ENCODE peak calls at places on chromosome 15, in five cellular contexts. One of them, this sample, is unnamed.

GRCh38 chr15:80766275-80766674 is 12.9 kb upstream of the CEMIP start:
- DNase-seq in stimulated activated CD8-positive, alpha-beta memory T cell treated with anti-CD3 and anti-CD28 coated beads, Interleukin-7, amount 100 ng/mL, for 24 hours: no peak
- DNase-seq in brain pericyte: no peak
- DNase-seq in AG04449: no peak
- DNase-seq in activated CD4-positive, alpha-beta T cell treated with anti-CD3 and anti-CD28 coated beads for 4 hours: no peak
- DNase-seq in this sample: no peak

GRCh38 chr15:40397688-40398412 is 7.7 kb upstream of the IVD start:
- DNase-seq in brain pericyte: no peak
- DNase-seq in activated CD4-positive, alpha-beta T cell treated with anti-CD3 and anti-CD28 coated beads for 4 hours: no peak
- DNase-seq in AG04449: no peak
- DNase-seq in stimulated activated CD8-positive, alpha-beta memory T cell treated with anti-CD3 and anti-CD28 coated beads, Interleukin-7, amount 100 ng/mL, for 24 hours: no peak
- DNase-seq in this sample: no peak

GRCh38 chr15:66630801-66631351 is 65.1 kb upstream of the LCTL start:
- DNase-seq in stimulated activated CD8-positive, alpha-beta memory T cell treated with anti-CD3 and anti-CD28 coated beads, Interleukin-7, amount 100 ng/mL, for 24 hours: no peak
- DNase-seq in activated CD4-positive, alpha-beta T cell treated with anti-CD3 and anti-CD28 coated beads for 4 hours: no peak
- DNase-seq in AG04449: no peak
- DNase-seq in brain pericyte: no peak
- DNase-seq in this sample: no peak

GRCh38 chr15:62464705-62465104 is 299.6 kb upstream of the C2CD4B start:
- DNase-seq in AG04449: peak; percentile 34
- DNase-seq in activated CD4-positive, alpha-beta T cell treated with anti-CD3 and anti-CD28 coated beads for 4 hours: no peak
- DNase-seq in brain pericyte: no peak
- DNase-seq in stimulated activated CD8-positive, alpha-beta memory T cell treated with anti-CD3 and anti-CD28 coated beads, Interleukin-7, amount 100 ng/mL, for 24 hours: no peak
- DNase-seq in this sample: no peak

GRCh38 chr15:79248183-79248582 is 34.3 kb upstream of the ANKRD34C start:
- DNase-seq in activated CD4-positive, alpha-beta T cell treated with anti-CD3 and anti-CD28 coated beads for 4 hours: no peak
- DNase-seq in AG04449: peak; percentile 5
- DNase-seq in brain pericyte: no peak
- DNase-seq in stimulated activated CD8-positive, alpha-beta memory T cell treated with anti-CD3 and anti-CD28 coated beads, Interleukin-7, amount 100 ng/mL, for 24 hours: no peak
- DNase-seq in this sample: peak; percentile 15

GRCh38 chr15:62644874-62645755 is 397.4 kb upstream of the TPM1 start:
- DNase-seq in brain pericyte: no peak
- DNase-seq in stimulated activated CD8-positive, alpha-beta memory T cell treated with anti-CD3 and anti-CD28 coated beads, Interleukin-7, amount 100 ng/mL, for 24 hours: no peak
- DNase-seq in AG04449: no peak
- DNase-seq in activated CD4-positive, alpha-beta T cell treated with anti-CD3 and anti-CD28 coated beads for 4 hours: no peak
- DNase-seq in this sample: no peak

GRCh38 chr15:44663410-44664272 is at the start of gene SPG11:
- DNase-seq in activated CD4-positive, alpha-beta T cell treated with anti-CD3 and anti-CD28 coated beads for 4 hours: peak; percentile 98
- DNase-seq in brain pericyte: peak; percentile 94
- DNase-seq in stimulated activated CD8-positive, alpha-beta memory T cell treated with anti-CD3 and anti-CD28 coated beads, Interleukin-7, amount 100 ng/mL, for 24 hours: peak; percentile 94
- DNase-seq in AG04449: peak; percentile 81
- DNase-seq in this sample: peak; percentile 73

GRCh38 chr15:41993447-41994170 is 21.3 kb upstream of the EHD4 start:
- DNase-seq in activated CD4-positive, alpha-beta T cell treated with anti-CD3 and anti-CD28 coated beads for 4 hours: no peak
- DNase-seq in AG04449: no peak
- DNase-seq in brain pericyte: no peak
- DNase-seq in stimulated activated CD8-positive, alpha-beta memory T cell treated with anti-CD3 and anti-CD28 coated beads, Interleukin-7, amount 100 ng/mL, for 24 hours: no peak
- DNase-seq in this sample: no peak

GRCh38 chr15:60414016-60414682 is 16.4 kb upstream of the ANXA2 start:
- DNase-seq in stimulated activated CD8-positive, alpha-beta memory T cell treated with anti-CD3 and anti-CD28 coated beads, Interleukin-7, amount 100 ng/mL, for 24 hours: no peak
- DNase-seq in activated CD4-positive, alpha-beta T cell treated with anti-CD3 and anti-CD28 coated beads for 4 hours: no peak
- DNase-seq in AG04449: no peak
- DNase-seq in brain pericyte: no peak
- DNase-seq in this sample: no peak

GRCh38 chr15:28975766-28976179 is 90.0 kb downstream of the APBA2 start:
- DNase-seq in stimulated activated CD8-positive, alpha-beta memory T cell treated with anti-CD3 and anti-CD28 coated beads, Interleukin-7, amount 100 ng/mL, for 24 hours: peak; percentile 43
- DNase-seq in brain pericyte: no peak
- DNase-seq in activated CD4-positive, alpha-beta T cell treated with anti-CD3 and anti-CD28 coated beads for 4 hours: peak; percentile 80
- DNase-seq in AG04449: no peak
- DNase-seq in this sample: no peak

GRCh38 chr15:76336254-76337046 is at the start of gene ISL2:
- DNase-seq in activated CD4-positive, alpha-beta T cell treated with anti-CD3 and anti-CD28 coated beads for 4 hours: peak; percentile 58
- DNase-seq in brain pericyte: no peak
- DNase-seq in AG04449: peak; percentile 81
- DNase-seq in stimulated activated CD8-positive, alpha-beta memory T cell treated with anti-CD3 and anti-CD28 coated beads, Interleukin-7, amount 100 ng/mL, for 24 hours: peak; percentile 54
- DNase-seq in this sample: peak; percentile 64

GRCh38 chr15:36658905-36659304 is 79.5 kb downstream of the CDIN1 start:
- DNase-seq in stimulated activated CD8-positive, alpha-beta memory T cell treated with anti-CD3 and anti-CD28 coated beads, Interleukin-7, amount 100 ng/mL, for 24 hours: no peak
- DNase-seq in AG04449: no peak
- DNase-seq in brain pericyte: no peak
- DNase-seq in activated CD4-positive, alpha-beta T cell treated with anti-CD3 and anti-CD28 coated beads for 4 hours: no peak
- DNase-seq in this sample: no peak

GRCh38 chr15:23853291-23853690 is 166.2 kb upstream of the NDN start:
- DNase-seq in AG04449: no peak
- DNase-seq in brain pericyte: no peak
- DNase-seq in stimulated activated CD8-positive, alpha-beta memory T cell treated with anti-CD3 and anti-CD28 coated beads, Interleukin-7, amount 100 ng/mL, for 24 hours: no peak
- DNase-seq in activated CD4-positive, alpha-beta T cell treated with anti-CD3 and anti-CD28 coated beads for 4 hours: no peak
- DNase-seq in this sample: no peak

GRCh38 chr15:99981839-99982658 is 248.8 kb upstream of the LYSMD4 start:
- DNase-seq in AG04449: no peak
- DNase-seq in activated CD4-positive, alpha-beta T cell treated with anti-CD3 and anti-CD28 coated beads for 4 hours: no peak
- DNase-seq in brain pericyte: no peak
- DNase-seq in stimulated activated CD8-positive, alpha-beta memory T cell treated with anti-CD3 and anti-CD28 coated beads, Interleukin-7, amount 100 ng/mL, for 24 hours: no peak
- DNase-seq in this sample: no peak

GRCh38 chr15:98713585-98714001 is 65.3 kb downstream of the IGF1R start:
- DNase-seq in brain pericyte: no peak
- DNase-seq in AG04449: no peak
- DNase-seq in stimulated activated CD8-positive, alpha-beta memory T cell treated with anti-CD3 and anti-CD28 coated beads, Interleukin-7, amount 100 ng/mL, for 24 hours: no peak
- DNase-seq in activated CD4-positive, alpha-beta T cell treated with anti-CD3 and anti-CD28 coated beads for 4 hours: no peak
- DNase-seq in this sample: no peak

GRCh38 chr15:80142646-80143045 is 10.2 kb upstream of the FAH start:
- DNase-seq in stimulated activated CD8-positive, alpha-beta memory T cell treated with anti-CD3 and anti-CD28 coated beads, Interleukin-7, amount 100 ng/mL, for 24 hours: no peak
- DNase-seq in brain pericyte: no peak
- DNase-seq in AG04449: no peak
- DNase-seq in activated CD4-positive, alpha-beta T cell treated with anti-CD3 and anti-CD28 coated beads for 4 hours: no peak
- DNase-seq in this sample: no peak

GRCh38 chr15:25830844-25831443 is 32.2 kb downstream of the ATP10A start:
- DNase-seq in AG04449: peak; percentile 99
- DNase-seq in brain pericyte: no peak
- DNase-seq in activated CD4-positive, alpha-beta T cell treated with anti-CD3 and anti-CD28 coated beads for 4 hours: no peak
- DNase-seq in stimulated activated CD8-positive, alpha-beta memory T cell treated with anti-CD3 and anti-CD28 coated beads, Interleukin-7, amount 100 ng/mL, for 24 hours: no peak
- DNase-seq in this sample: peak; percentile 100

GRCh38 chr15:39273805-39274411 is 307.0 kb upstream of the THBS1 start:
- DNase-seq in brain pericyte: no peak
- DNase-seq in stimulated activated CD8-positive, alpha-beta memory T cell treated with anti-CD3 and anti-CD28 coated beads, Interleukin-7, amount 100 ng/mL, for 24 hours: no peak
- DNase-seq in activated CD4-positive, alpha-beta T cell treated with anti-CD3 and anti-CD28 coated beads for 4 hours: no peak
- DNase-seq in AG04449: no peak
- DNase-seq in this sample: no peak

GRCh38 chr15:60358935-60359672 is 38.7 kb downstream of the ANXA2 start:
- DNase-seq in activated CD4-positive, alpha-beta T cell treated with anti-CD3 and anti-CD28 coated beads for 4 hours: no peak
- DNase-seq in stimulated activated CD8-positive, alpha-beta memory T cell treated with anti-CD3 and anti-CD28 coated beads, Interleukin-7, amount 100 ng/mL, for 24 hours: no peak
- DNase-seq in brain pericyte: no peak
- DNase-seq in AG04449: no peak
- DNase-seq in this sample: no peak

GRCh38 chr15:48963524-48964113 is at the start of gene SHC4:
- DNase-seq in activated CD4-positive, alpha-beta T cell treated with anti-CD3 and anti-CD28 coated beads for 4 hours: peak; percentile 14
- DNase-seq in AG04449: no peak
- DNase-seq in stimulated activated CD8-positive, alpha-beta memory T cell treated with anti-CD3 and anti-CD28 coated beads, Interleukin-7, amount 100 ng/mL, for 24 hours: no peak
- DNase-seq in brain pericyte: peak; percentile 65
- DNase-seq in this sample: no peak

GRCh38 chr15:69780374-69780773 is 317.3 kb downstream of the TLE3 start:
- DNase-seq in AG04449: no peak
- DNase-seq in brain pericyte: no peak
- DNase-seq in stimulated activated CD8-positive, alpha-beta memory T cell treated with anti-CD3 and anti-CD28 coated beads, Interleukin-7, amount 100 ng/mL, for 24 hours: no peak
- DNase-seq in activated CD4-positive, alpha-beta T cell treated with anti-CD3 and anti-CD28 coated beads for 4 hours: no peak
- DNase-seq in this sample: no peak

GRCh38 chr15:59283717-59284336 is 77.2 kb downstream of the LDHAL6B start:
- DNase-seq in stimulated activated CD8-positive, alpha-beta memory T cell treated with anti-CD3 and anti-CD28 coated beads, Interleukin-7, amount 100 ng/mL, for 24 hours: no peak
- DNase-seq in brain pericyte: no peak
- DNase-seq in AG04449: no peak
- DNase-seq in activated CD4-positive, alpha-beta T cell treated with anti-CD3 and anti-CD28 coated beads for 4 hours: no peak
- DNase-seq in this sample: no peak

GRCh38 chr15:89998141-89998661 is 2.9 kb upstream of the ZNF710 start:
- DNase-seq in AG04449: no peak
- DNase-seq in stimulated activated CD8-positive, alpha-beta memory T cell treated with anti-CD3 and anti-CD28 coated beads, Interleukin-7, amount 100 ng/mL, for 24 hours: no peak
- DNase-seq in activated CD4-positive, alpha-beta T cell treated with anti-CD3 and anti-CD28 coated beads for 4 hours: no peak
- DNase-seq in brain pericyte: no peak
- DNase-seq in this sample: no peak

GRCh38 chr15:101307897-101308603 is 13.0 kb upstream of the SNRPA1 start:
- DNase-seq in AG04449: no peak
- DNase-seq in brain pericyte: no peak
- DNase-seq in stimulated activated CD8-positive, alpha-beta memory T cell treated with anti-CD3 and anti-CD28 coated beads, Interleukin-7, amount 100 ng/mL, for 24 hours: no peak
- DNase-seq in activated CD4-positive, alpha-beta T cell treated with anti-CD3 and anti-CD28 coated beads for 4 hours: no peak
- DNase-seq in this sample: no peak

GRCh38 chr15:88902846-88903245 is 7.5 kb upstream of the HAPLN3 start:
- DNase-seq in stimulated activated CD8-positive, alpha-beta memory T cell treated with anti-CD3 and anti-CD28 coated beads, Interleukin-7, amount 100 ng/mL, for 24 hours: no peak
- DNase-seq in activated CD4-positive, alpha-beta T cell treated with anti-CD3 and anti-CD28 coated beads for 4 hours: no peak
- DNase-seq in brain pericyte: no peak
- DNase-seq in AG04449: no peak
- DNase-seq in this sample: no peak

GRCh38 chr15:92653836-92654524 is 1.6 kb downstream of the FAM174B start:
- DNase-seq in AG04449: no peak
- DNase-seq in stimulated activated CD8-positive, alpha-beta memory T cell treated with anti-CD3 and anti-CD28 coated beads, Interleukin-7, amount 100 ng/mL, for 24 hours: no peak
- DNase-seq in brain pericyte: peak; percentile 8
- DNase-seq in activated CD4-positive, alpha-beta T cell treated with anti-CD3 and anti-CD28 coated beads for 4 hours: no peak
- DNase-seq in this sample: no peak

GRCh38 chr15:57667171-57667924 is 39.2 kb upstream of the POLR2M start:
- DNase-seq in activated CD4-positive, alpha-beta T cell treated with anti-CD3 and anti-CD28 coated beads for 4 hours: no peak
- DNase-seq in stimulated activated CD8-positive, alpha-beta memory T cell treated with anti-CD3 and anti-CD28 coated beads, Interleukin-7, amount 100 ng/mL, for 24 hours: no peak
- DNase-seq in AG04449: peak; percentile 21
- DNase-seq in brain pericyte: no peak
- DNase-seq in this sample: peak; percentile 43

GRCh38 chr15:69782809-69783208 is 314.9 kb downstream of the TLE3 start:
- DNase-seq in brain pericyte: no peak
- DNase-seq in activated CD4-positive, alpha-beta T cell treated with anti-CD3 and anti-CD28 coated beads for 4 hours: peak; percentile 29
- DNase-seq in AG04449: no peak
- DNase-seq in stimulated activated CD8-positive, alpha-beta memory T cell treated with anti-CD3 and anti-CD28 coated beads, Interleukin-7, amount 100 ng/mL, for 24 hours: no peak
- DNase-seq in this sample: no peak

GRCh38 chr15:52567886-52568568 is 803 bp downstream of the ARPP19 start:
- DNase-seq in brain pericyte: peak; percentile 7
- DNase-seq in AG04449: no peak
- DNase-seq in stimulated activated CD8-positive, alpha-beta memory T cell treated with anti-CD3 and anti-CD28 coated beads, Interleukin-7, amount 100 ng/mL, for 24 hours: peak; percentile 13
- DNase-seq in activated CD4-positive, alpha-beta T cell treated with anti-CD3 and anti-CD28 coated beads for 4 hours: peak; percentile 50
- DNase-seq in this sample: no peak

GRCh38 chr15:61702224-61703120 is 357.8 kb downstream of the VPS13C start:
- DNase-seq in brain pericyte: no peak
- DNase-seq in activated CD4-positive, alpha-beta T cell treated with anti-CD3 and anti-CD28 coated beads for 4 hours: no peak
- DNase-seq in AG04449: no peak
- DNase-seq in stimulated activated CD8-positive, alpha-beta memory T cell treated with anti-CD3 and anti-CD28 coated beads, Interleukin-7, amount 100 ng/mL, for 24 hours: no peak
- DNase-seq in this sample: no peak

GRCh38 chr15:62847900-62848489 is 194.6 kb upstream of the TPM1 start:
- DNase-seq in brain pericyte: no peak
- DNase-seq in AG04449: no peak
- DNase-seq in activated CD4-positive, alpha-beta T cell treated with anti-CD3 and anti-CD28 coated beads for 4 hours: no peak
- DNase-seq in stimulated activated CD8-positive, alpha-beta memory T cell treated with anti-CD3 and anti-CD28 coated beads, Interleukin-7, amount 100 ng/mL, for 24 hours: no peak
- DNase-seq in this sample: no peak

GRCh38 chr15:92655178-92655995 is at the start of gene FAM174B:
- DNase-seq in AG04449: no peak
- DNase-seq in stimulated activated CD8-positive, alpha-beta memory T cell treated with anti-CD3 and anti-CD28 coated beads, Interleukin-7, amount 100 ng/mL, for 24 hours: peak; percentile 4
- DNase-seq in activated CD4-positive, alpha-beta T cell treated with anti-CD3 and anti-CD28 coated beads for 4 hours: peak; percentile 5
- DNase-seq in brain pericyte: no peak
- DNase-seq in this sample: no peak

GRCh38 chr15:88653200-88654064 is 14.6 kb downstream of the ISG20 start:
- DNase-seq in stimulated activated CD8-positive, alpha-beta memory T cell treated with anti-CD3 and anti-CD28 coated beads, Interleukin-7, amount 100 ng/mL, for 24 hours: no peak
- DNase-seq in AG04449: no peak
- DNase-seq in activated CD4-positive, alpha-beta T cell treated with anti-CD3 and anti-CD28 coated beads for 4 hours: no peak
- DNase-seq in brain pericyte: no peak
- DNase-seq in this sample: no peak

GRCh38 chr15:39251413-39252197 is 329.3 kb upstream of the THBS1 start:
- DNase-seq in AG04449: no peak
- DNase-seq in activated CD4-positive, alpha-beta T cell treated with anti-CD3 and anti-CD28 coated beads for 4 hours: no peak
- DNase-seq in stimulated activated CD8-positive, alpha-beta memory T cell treated with anti-CD3 and anti-CD28 coated beads, Interleukin-7, amount 100 ng/mL, for 24 hours: no peak
- DNase-seq in brain pericyte: no peak
- DNase-seq in this sample: no peak

GRCh38 chr15:101675796-101676582 is 23.8 kb upstream of the TM2D3 start:
- DNase-seq in activated CD4-positive, alpha-beta T cell treated with anti-CD3 and anti-CD28 coated beads for 4 hours: no peak
- DNase-seq in brain pericyte: no peak
- DNase-seq in AG04449: peak; percentile 70
- DNase-seq in stimulated activated CD8-positive, alpha-beta memory T cell treated with anti-CD3 and anti-CD28 coated beads, Interleukin-7, amount 100 ng/mL, for 24 hours: no peak
- DNase-seq in this sample: peak; percentile 83

GRCh38 chr15:31215490-31216209 is 111.0 kb upstream of the KLF13 start:
- DNase-seq in AG04449: no peak
- DNase-seq in stimulated activated CD8-positive, alpha-beta memory T cell treated with anti-CD3 and anti-CD28 coated beads, Interleukin-7, amount 100 ng/mL, for 24 hours: peak; percentile 72
- DNase-seq in activated CD4-positive, alpha-beta T cell treated with anti-CD3 and anti-CD28 coated beads for 4 hours: peak; percentile 81
- DNase-seq in brain pericyte: no peak
- DNase-seq in this sample: no peak

GRCh38 chr15:65211157-65211982 is at the start of gene CILP:
- DNase-seq in stimulated activated CD8-positive, alpha-beta memory T cell treated with anti-CD3 and anti-CD28 coated beads, Interleukin-7, amount 100 ng/mL, for 24 hours: no peak
- DNase-seq in brain pericyte: peak; percentile 56
- DNase-seq in AG04449: no peak
- DNase-seq in activated CD4-positive, alpha-beta T cell treated with anti-CD3 and anti-CD28 coated beads for 4 hours: no peak
- DNase-seq in this sample: no peak

This sample was measured in GM04503.